ENCODE peak calls at places on chromosomes 16 and 17, in ten cellular contexts. L, R, S, X, W, N, O, C, H and Q are unnamed samples.

GRCh38 chr16:49216593-49216992 is 65.0 kb downstream of the CBLN1 start:
- DNase-seq in N (no peak), W (no peak), S (no peak), L (no peak), X (no peak), O (no peak), H (no peak), R (no peak), C (no peak), Q (no peak)

GRCh38 chr16:51880776-51881175 is 666.2 kb downstream of the TOX3 start:
- DNase-seq in R (peak; percentile 83), O (no peak), X (no peak), C (no peak), W (no peak), N (no peak), H (no peak), L (peak; percentile 78), S (peak; percentile 81), Q (no peak)

GRCh38 chr17:40547785-40548478 is 17.3 kb downstream of the CCR7 start:
- DNase-seq in W (no peak), R (no peak), C (no peak), O (no peak), H (no peak), L (no peak), N (no peak), S (peak; percentile 36), X (no peak), Q (no peak)

GRCh38 chr16:4179020-4179419 is 62.8 kb upstream of the ADCY9 start:
- DNase-seq in R (no peak), N (peak; percentile 84), S (peak; percentile 75), C (no peak), L (no peak), H (peak; percentile 87), X (peak; percentile 24), O (peak; percentile 48), W (no peak), Q (no peak)

GRCh38 chr17:14760212-14760611 is 459.3 kb downstream of the HS3ST3B1 start:
- DNase-seq in R (no peak), S (no peak), H (no peak), C (no peak), O (no peak), N (no peak), L (no peak), X (no peak), W (no peak), Q (no peak)

GRCh38 chr17:80023261-80024205 is 12.1 kb downstream of the TBC1D16 start:
- DNase-seq in H (no peak), S (peak; percentile 34), N (no peak), W (peak; percentile 41), X (peak; percentile 31), L (no peak), C (no peak), O (peak; percentile 15), R (no peak), Q (no peak)

GRCh38 chr16:50303041-50303604 is 36.8 kb downstream of the ADCY7 start:
- DNase-seq in R (no peak), C (no peak), W (no peak), L (no peak), N (no peak), S (no peak), H (peak; percentile 82), X (no peak), O (no peak), Q (no peak)

GRCh38 chr17:73420897-73421296 is 109.1 kb upstream of the CDC42EP4 start:
- DNase-seq in X (no peak), H (peak; percentile 41), O (peak; percentile 30), C (no peak), W (no peak), L (no peak), S (no peak), N (peak; percentile 11), R (peak; percentile 40), Q (no peak)

GRCh38 chr16:55499951-55500350 is 8.9 kb upstream of the LPCAT2 start:
- DNase-seq in O (peak; percentile 19), H (peak; percentile 69), X (no peak), S (peak; percentile 97), N (no peak), W (peak; percentile 49), L (no peak), R (peak; percentile 99), C (no peak), Q (peak; percentile 59)

GRCh38 chr16:55501549-55502322 is 7.1 kb upstream of the LPCAT2 start:
- DNase-seq in W (peak; percentile 28), O (peak; percentile 24), L (no peak), H (peak; percentile 34), R (no peak), X (no peak), S (no peak), N (no peak), C (no peak), Q (no peak)

GRCh38 chr16:55505333-55506015 is 3.4 kb upstream of the LPCAT2 start:
- DNase-seq in N (no peak), O (no peak), C (no peak), R (no peak), H (no peak), S (no peak), W (no peak), L (no peak), X (no peak), Q (no peak)

GRCh38 chr16:55503726-55504553 is 4.9 kb upstream of the LPCAT2 start:
- DNase-seq in W (no peak), C (no peak), S (no peak), L (no peak), R (no peak), H (no peak), O (no peak), N (no peak), X (no peak), Q (no peak)

DNA sequence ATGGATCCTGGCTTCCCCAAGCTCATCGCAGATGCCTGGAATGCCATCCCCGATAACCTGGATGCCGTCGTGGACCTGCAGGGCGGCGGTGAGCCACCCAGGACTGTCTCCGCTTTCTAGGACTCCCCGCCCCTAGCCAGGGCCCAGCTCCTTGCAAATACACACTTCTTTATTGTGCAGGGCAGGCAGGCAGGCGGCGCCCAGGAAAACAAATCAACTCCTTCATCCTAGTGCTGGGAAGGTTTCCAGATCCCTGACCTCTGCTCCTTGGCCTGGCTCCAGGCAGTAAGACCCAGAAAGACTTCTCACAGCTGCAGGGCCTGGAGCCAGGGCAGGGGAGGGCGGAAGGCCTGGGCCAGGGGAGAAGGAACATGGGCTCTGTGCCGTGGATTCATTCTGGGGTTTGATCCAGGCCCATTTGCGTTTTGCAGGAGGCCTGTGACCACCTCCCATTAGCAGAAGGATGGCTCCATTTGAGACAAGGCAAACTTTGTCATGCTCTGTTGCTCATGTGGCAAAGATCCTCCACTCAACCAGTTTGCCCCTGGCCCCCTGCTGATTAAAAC is 6.0 kb upstream of the LPCAT2 start:
- DNase-seq in X (peak; percentile 88), N (peak; percentile 82), R (peak; percentile 64), W (peak; percentile 25), L (no peak), S (peak; percentile 94), H (no peak), C (peak; percentile 96), O (no peak), Q (peak; percentile 57)
- TF ChIP-seq CTCF in X (peak; percentile 39), N (no peak), R (no peak), W (no peak), L (no peak), S (no peak), H (no peak), C (no peak), O (no peak), Q (peak; percentile 6)

DNA sequence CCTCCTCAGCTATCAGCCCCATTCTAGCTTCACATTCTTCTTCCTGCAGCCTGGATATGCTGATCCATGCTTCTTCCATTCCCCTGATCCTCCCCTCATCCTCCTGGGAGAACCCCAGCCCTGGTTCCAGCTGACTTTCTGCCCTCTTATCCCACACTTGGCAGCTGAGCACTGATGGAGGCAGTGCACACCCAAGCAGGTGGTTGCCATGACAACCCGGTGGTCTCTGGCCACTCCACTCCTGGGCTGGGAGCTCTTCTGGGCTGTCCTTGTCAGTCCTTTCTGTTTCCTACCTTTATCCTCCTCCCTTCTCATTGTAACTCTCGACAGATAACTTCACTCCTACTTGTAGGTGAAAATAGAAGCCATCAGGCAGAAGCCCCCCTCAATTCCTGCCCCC is 16.7 kb upstream of the TUBG2 start:
- DNase-seq in X (no peak), C (no peak), S (no peak), R (no peak), W (peak; percentile 71), L (no peak), H (no peak), N (no peak), O (no peak), Q (no peak)
- H3K4me3 ChIP-seq in X (no peak overlapping the region), C (no peak overlapping the region), S (no peak overlapping the region), R (no peak overlapping the region), W (no peak overlapping the region), L (no peak overlapping the region), H (no peak overlapping the region), N (no peak overlapping the region), O (no peak overlapping the region), Q (no peak overlapping the region)

GRCh38 chr16:88534731-88535141 is 35.5 kb upstream of the ZC3H18 start:
- DNase-seq in R (peak; percentile 13), H (peak; percentile 79), L (no peak), O (no peak), N (peak; percentile 75), X (peak; percentile 49), S (peak; percentile 72), W (peak; percentile 41), C (peak; percentile 76), Q (no peak)
- TF ChIP-seq CTCF in R (peak; percentile 19), H (peak; percentile 1), L (no peak), O (no peak), N (no peak), X (no peak), S (no peak), W (no peak), C (no peak), Q (no peak)

GRCh38 chr17:61450641-61451537 is 1.3 kb upstream of the TBX4 start:
- DNase-seq in W (peak; percentile 52), C (no peak), N (no peak), H (no peak), O (no peak), R (no peak), S (peak; percentile 19), L (no peak), X (no peak), Q (no peak)

GRCh38 chr17:61453563-61453962 is 1.3 kb downstream of the TBX4 start:
- DNase-seq in S (peak; percentile 26), L (no peak), X (no peak), O (no peak), C (no peak), W (no peak), H (no peak), R (no peak), N (no peak), Q (no peak)

GRCh38 chr17:61451538-61452300 is 503 bp upstream of the TBX4 start:
- DNase-seq in N (no peak), X (no peak), R (no peak), H (no peak), L (no peak), S (peak; percentile 69), O (no peak), C (no peak), W (peak; percentile 74), Q (no peak)

GRCh38 chr17:61454095-61454931 is 2.1 kb downstream of the TBX4 start:
- DNase-seq in N (no peak), H (no peak), S (peak; percentile 66), X (no peak), O (no peak), L (no peak), W (peak; percentile 69), C (no peak), R (no peak), Q (no peak)

DNA sequence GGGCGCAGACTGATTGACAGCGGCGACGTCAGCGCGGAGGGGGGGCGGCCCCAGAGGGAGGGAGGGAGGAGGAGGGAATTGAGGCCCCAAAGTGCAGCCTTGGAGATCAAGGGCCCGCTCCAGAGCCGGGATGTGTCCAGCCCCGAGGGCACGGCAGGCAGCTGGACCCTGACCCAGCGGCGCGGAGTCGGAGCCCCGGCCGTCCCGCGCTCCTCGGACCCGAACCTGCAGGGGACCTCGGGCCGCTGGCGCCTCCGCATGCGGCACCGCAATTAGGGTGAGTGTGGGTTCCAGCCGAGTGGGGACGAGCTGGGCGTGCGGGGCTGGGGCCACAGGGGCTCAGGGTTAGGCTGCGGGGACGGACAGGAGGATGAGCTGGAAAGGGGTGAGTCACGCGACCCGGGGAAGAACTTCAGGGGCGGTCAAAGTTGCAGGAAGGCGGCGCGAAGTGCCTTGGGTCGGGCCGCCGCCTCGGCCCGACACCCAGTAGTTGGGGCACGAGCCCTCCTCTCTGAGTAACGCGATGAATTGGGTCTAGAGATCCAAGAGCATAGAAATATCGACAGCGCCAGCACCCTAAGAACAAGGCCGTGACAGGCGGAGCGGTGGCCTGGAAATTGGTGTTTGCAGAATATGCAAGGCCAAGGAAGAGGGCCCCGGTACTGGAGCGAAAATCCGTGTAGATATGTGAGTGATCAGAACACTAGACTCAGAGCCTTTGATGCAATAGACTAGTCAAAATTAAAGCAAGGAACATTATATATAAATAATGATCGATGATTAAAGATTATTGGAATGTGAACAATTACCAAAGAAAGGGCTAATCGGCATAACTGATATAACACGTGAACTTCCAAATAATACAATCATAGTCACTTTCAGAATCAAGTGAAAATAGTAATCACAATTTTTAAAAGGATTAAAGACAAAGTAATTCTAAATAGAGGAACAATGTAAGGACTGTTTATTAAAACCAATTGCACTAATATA is at the start of gene TBX4:
- DNase-seq in C (no peak), R (no peak), W (peak; percentile 65), O (no peak), X (no peak), S (peak; percentile 84), L (no peak), H (no peak), N (no peak), Q (no peak)
- H3K4me3 ChIP-seq in C (peak within 1 kb of the TSS; percentile 39), R (peak within 1 kb of the TSS; percentile 22), W (peak within 1 kb of the TSS; percentile 45), O (no peak within 1 kb of the TSS), X (peak within 1 kb of the TSS; percentile 33), S (peak within 1 kb of the TSS; percentile 42), L (no peak within 1 kb of the TSS), H (no peak within 1 kb of the TSS), N (peak within 1 kb of the TSS; percentile 53), Q (peak within 1 kb of the TSS; percentile 18)